ENCODE peak calls at places on chromosome 4, in seven cellular contexts. T is MM.1S, V is neural progenitor cell, R is GM23248, M is GM23338, E is PC-9, Y is SK-N-SH. G is an unnamed sample. For H3F3A, the result is how much of the 10 kb centered on the place peaks cover.

GRCh38 chr4:8414377-8414776 is 26.1 kb downstream of the ACOX3 start:
- DNase-seq in T (no peak), V (no peak), R (no peak), M (no peak), E (no peak), Y (no peak), G (peak)

GRCh38 chr4:42296196-42296595 is 101.1 kb upstream of the SHISA3 start:
- DNase-seq in T (no peak), V (no peak), R (peak), M (no peak), E (no peak), Y (no peak), G (peak)

GRCh38 chr4:3500634-3501101 is 31.6 kb downstream of the LRPAP1 start:
- DNase-seq in T (no peak), V (no peak), R (no peak), M (no peak), E (no peak), Y (no peak), G (no peak)

GRCh38 chr4:52045028-52045427 is 6.1 kb upstream of the SPATA18 start:
- DNase-seq in T (no peak), V (no peak), R (no peak), M (no peak), E (no peak), Y (no peak), G (no peak)

GRCh38 chr4:111064342-111064993 is 441.6 kb upstream of the PITX2 start:
- DNase-seq in T (peak), V (no peak), R (peak), M (peak), E (no peak), Y (no peak), G (peak)

GRCh38 chr4:81827568-81828202 is 356.0 kb upstream of the RASGEF1B start:
- DNase-seq in T (no peak), V (no peak), R (peak), M (no peak), E (no peak), Y (no peak), G (peak)

GRCh38 chr4:3439391-3439790 is 2.4 kb upstream of the HGFAC start:
- DNase-seq in T (no peak), V (no peak), R (no peak), M (no peak), E (no peak), Y (no peak), G (no peak)

GRCh38 chr4:105140684-105141490 is 5.8 kb upstream of the TET2 start:
- DNase-seq in T (peak), V (peak), R (peak), M (peak), E (no peak), Y (peak), G (peak)

GRCh38 chr4:146550161-146550560 is 28.4 kb upstream of the SLC10A7 start:
- DNase-seq in T (no peak), V (no peak), R (no peak), M (no peak), E (no peak), Y (no peak), G (no peak)

GRCh38 chr4:85420831-85421230 is 54.1 kb upstream of the ARHGAP24 start:
- DNase-seq in T (no peak), V (peak), R (no peak), M (peak), E (no peak), Y (no peak), G (no peak)

GRCh38 chr4:87839309-87839946 is 6.7 kb downstream of the MEPE start:
- DNase-seq in T (peak), V (peak), R (peak), M (peak), E (no peak), Y (no peak), G (peak)

GRCh38 chr4:131137196-131137595 is 2011.9 kb upstream of the PCDH10 start:
- DNase-seq in T (no peak), V (no peak), R (no peak), M (no peak), E (no peak), Y (no peak), G (no peak)

GRCh38 chr4:146488495-146489174 is 33.1 kb downstream of the SLC10A7 start:
- DNase-seq in T (no peak), V (no peak), R (no peak), M (no peak), E (no peak), Y (no peak), G (no peak)

GRCh38 chr4:114827651-114828050 is 229.0 kb downstream of the UGT8 start:
- DNase-seq in T (no peak), V (no peak), R (no peak), M (no peak), E (no peak), Y (no peak), G (no peak)

GRCh38 chr4:89067407-89067806 is 10.4 kb upstream of the FAM13A start:
- DNase-seq in T (no peak), V (no peak), R (peak), M (no peak), E (no peak), Y (no peak), G (no peak)

GRCh38 chr4:107824367-107825071 is at the start of gene SGMS2:
- DNase-seq in T (peak), V (peak), R (peak), M (peak), E (peak), Y (peak), G (peak)

GRCh38 chr4:8340721-8341680 is 71.4 kb downstream of the HTRA3 start:
- DNase-seq in T (no peak), V (no peak), R (no peak), M (no peak), E (no peak), Y (no peak), G (no peak)

GRCh38 chr4:104591505-104591904 is 96.8 kb upstream of the CXXC4 start:
- DNase-seq in T (no peak), V (peak), R (no peak), M (peak), E (no peak), Y (no peak), G (no peak)

GRCh38 chr4:11367371-11367770 is 61.3 kb downstream of the HS3ST1 start:
- DNase-seq in T (no peak), V (peak), R (no peak), M (no peak), E (no peak), Y (no peak), G (peak)

GRCh38 chr4:61891953-61892352 is 691.8 kb downstream of the ADGRL3 start:
- DNase-seq in T (no peak), V (no peak), R (no peak), M (no peak), E (no peak), Y (no peak), G (no peak)

GRCh38 chr4:4851081-4851480 is 8.4 kb upstream of the MSX1 start:
- DNase-seq in T (no peak), V (no peak), R (no peak), M (no peak), E (no peak), Y (no peak), G (no peak)

GRCh38 chr4:123446791-123447474 is 50.3 kb downstream of the SPRY1 start:
- DNase-seq in T (no peak), V (no peak), R (no peak), M (peak), E (no peak), Y (no peak), G (no peak)

GRCh38 chr4:3437582-3437936 is 4.2 kb upstream of the HGFAC start:
- DNase-seq in T (no peak), V (no peak), R (no peak), M (no peak), E (no peak), Y (no peak), G (no peak)

GRCh38 chr4:152676052-152676854 is 3.5 kb downstream of the TMEM154 start:
- DNase-seq in T (peak), V (no peak), R (no peak), M (no peak), E (no peak), Y (no peak), G (no peak)
- H3F3A ChIP-seq in T (under half), V (under half), R (under half), M (under half), E (under half), Y (under half), G (under half)

GRCh38 chr4:139740531-139741041 is 75.0 kb downstream of the MGST2 start:
- DNase-seq in T (no peak), V (no peak), R (peak), M (no peak), E (no peak), Y (peak), G (peak)
- H3K27ac ChIP-seq in T (no peak), V (no peak), R (peak), M (no peak), E (no peak), Y (peak), G (peak)

DNA sequence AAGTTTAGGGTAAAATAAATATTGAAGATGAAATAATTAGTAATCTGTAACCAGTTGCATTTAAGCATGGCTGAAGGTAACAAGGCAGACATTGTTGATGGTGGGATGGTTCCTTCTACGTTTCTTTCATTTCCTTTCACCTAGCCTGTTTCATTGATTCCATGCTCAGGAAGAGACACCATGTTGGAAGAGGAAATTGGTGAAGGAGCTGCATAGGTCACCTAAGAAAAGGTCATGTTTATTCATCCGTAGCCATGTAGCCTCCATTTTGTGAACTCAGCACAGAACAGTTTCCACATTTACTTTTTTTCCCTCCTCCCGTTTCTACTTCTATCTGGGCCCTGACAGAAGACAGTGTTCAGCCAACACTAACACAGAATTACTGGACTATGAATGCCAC is 3.8 kb downstream of the ADH1B start:
- DNase-seq in T (no peak), V (no peak), R (no peak), M (no peak), E (no peak), Y (no peak), G (no peak)
- H3K4me3 ChIP-seq in T (no peak), V (no peak), R (no peak), M (no peak), E (no peak), Y (no peak), G (no peak)

DNA sequence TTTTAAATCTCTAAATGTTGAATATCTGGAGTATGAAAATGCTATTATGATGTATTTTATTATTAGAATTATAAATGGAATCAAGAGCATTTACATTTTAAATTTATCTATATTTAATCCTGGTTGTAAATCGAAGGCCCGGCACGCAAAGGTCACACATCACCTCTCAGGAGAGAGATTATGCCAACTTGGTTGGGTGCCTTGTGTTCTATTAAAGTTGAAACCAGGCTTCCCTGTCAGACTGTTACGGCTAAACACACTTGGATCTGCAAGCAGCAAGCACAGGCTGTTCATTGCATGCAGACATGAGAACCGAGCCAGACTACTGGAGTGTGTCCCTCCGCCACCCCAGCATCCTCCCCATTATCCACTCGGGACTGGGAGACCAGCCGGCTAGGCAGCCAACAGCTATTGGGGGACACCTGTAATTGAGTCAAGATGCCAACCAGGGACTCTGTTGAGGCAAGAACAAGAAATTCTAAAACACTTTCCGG is 16.4 kb upstream of the SEL1L3 start:
- DNase-seq in T (no peak), V (no peak), R (no peak), M (no peak), E (no peak), Y (no peak), G (no peak)
- H3F3A ChIP-seq in T (under half), V (under half), R (under half), M (under half), E (under half), Y (under half), G (under half)

GRCh38 chr4:156941940-156942548 is 29.6 kb downstream of the PDGFC start:
- DNase-seq in T (no peak), V (peak), R (no peak), M (peak), E (no peak), Y (no peak), G (peak)
- H3K27ac ChIP-seq in T (no peak), V (no peak), R (no peak), M (no peak), E (no peak), Y (peak), G (peak)

DNA sequence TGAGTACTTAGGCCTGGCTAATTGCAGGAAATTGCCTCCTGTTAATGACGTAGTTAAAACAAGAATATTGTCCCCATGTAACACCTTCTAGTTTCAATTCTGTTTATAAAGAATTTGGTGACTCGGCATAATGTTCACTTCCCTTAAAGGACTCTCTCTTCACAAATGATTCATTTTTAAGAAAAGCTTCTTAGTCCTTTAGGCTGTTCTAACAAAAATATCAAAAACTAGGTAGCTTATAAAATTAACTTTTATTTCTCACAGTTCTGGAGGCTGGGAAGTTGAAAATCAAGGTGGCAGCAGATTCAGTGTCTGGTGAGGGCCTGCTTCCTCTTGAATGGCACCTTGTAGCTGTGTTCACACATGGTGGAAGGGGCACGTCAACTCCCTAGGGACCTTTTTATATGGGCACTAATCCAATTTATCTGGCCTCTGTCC is 23.8 kb downstream of the COL25A1 start:
- DNase-seq in T (peak), V (no peak), R (no peak), M (no peak), E (no peak), Y (no peak), G (no peak)
- H3K4me3 ChIP-seq in T (no peak), V (no peak), R (no peak), M (no peak), E (no peak), Y (no peak), G (no peak)

GRCh38 chr4:38764292-38764691 is 18.5 kb downstream of the TLR10 start:
- DNase-seq in T (no peak), V (no peak), R (no peak), M (no peak), E (no peak), Y (no peak), G (no peak)
- H3F3A ChIP-seq in T (under half), V (under half), R (under half), M (under half), E (under half), Y (under half), G (under half)

GRCh38 chr4:48015678-48016077 is 803 bp downstream of the CNGA1 start:
- DNase-seq in T (no peak), V (no peak), R (no peak), M (no peak), E (no peak), Y (no peak), G (no peak)
- H3K27ac ChIP-seq in T (no peak), V (no peak), R (no peak), M (peak), E (peak), Y (no peak), G (peak)

GRCh38 chr4:385934-386707 is 48.5 kb downstream of the ZNF141 start:
- DNase-seq in T (no peak), V (no peak), R (no peak), M (peak), E (no peak), Y (peak), G (no peak)
- H3K4me3 ChIP-seq in T (no peak), V (no peak), R (no peak), M (peak), E (no peak), Y (no peak), G (no peak)

G was measured in PC-3.